ENCODE peak calls at places on chromosomes 1 and 21, in eight cellular contexts. C is tibial nerve, O is ovary, A is A549, Y is stomach, X is sigmoid colon, I is GM12878, H is H1. L is an unnamed sample. For H3K4me1, the result is how much of the 10 kb centered on the place peaks cover.

GRCh38 chr1:240501115-240501514 is 110.8 kb downstream of the GREM2 start:
- DNase-seq in C (no peak), O (no peak), A (peak), Y (no peak), X (no peak), I (no peak), H (no peak), L (no peak)

GRCh38 chr1:192929606-192930005 is 120.8 kb downstream of the RGS2 start:
- DNase-seq in C (no peak), O (no peak), A (no peak), Y (no peak), X (no peak), I (no peak), H (no peak), L (no peak)

GRCh38 chr1:181482521-181483083 is 715 bp upstream of the CACNA1E start:
- DNase-seq in C (no peak), O (no peak), A (peak), Y (peak), X (no peak), I (no peak), H (peak), L (peak)

GRCh38 chr1:208450958-208451357 is 206.8 kb upstream of the PLXNA2 start:
- DNase-seq in C (no peak), O (no peak), A (no peak), Y (no peak), X (peak), I (no peak), H (no peak), L (no peak)

GRCh38 chr1:38829368-38829767 is 30.2 kb downstream of the RRAGC start:
- DNase-seq in C (no peak), O (no peak), A (no peak), Y (no peak), X (no peak), I (no peak), H (no peak), L (no peak)

GRCh38 chr1:80892452-80892995 is 908.2 kb upstream of the ADGRL2 start:
- DNase-seq in C (no peak), O (peak), A (no peak), Y (no peak), X (no peak), I (no peak), H (no peak), L (no peak)

GRCh38 chr1:58211857-58212256 is 334.7 kb downstream of the OMA1 start:
- DNase-seq in C (no peak), O (no peak), A (no peak), Y (no peak), X (no peak), I (no peak), H (no peak), L (no peak)

GRCh38 chr1:43421976-43422750 is 31.6 kb downstream of the HYI start:
- DNase-seq in C (no peak), O (no peak), A (no peak), Y (no peak), X (no peak), I (no peak), H (no peak), L (no peak)

GRCh38 chr21:16193758-16194606 is 464.2 kb downstream of the USP25 start:
- DNase-seq in C (peak), O (peak), A (peak), Y (peak), X (peak), I (no peak), H (no peak), L (peak)

GRCh38 chr1:186175588-186175987 is 199.5 kb downstream of the TPR start:
- DNase-seq in C (no peak), O (no peak), A (no peak), Y (no peak), X (no peak), I (no peak), H (no peak), L (no peak)

GRCh38 chr1:192576190-192577144 is 894 bp downstream of the RGS1 start:
- DNase-seq in C (no peak), O (no peak), A (no peak), Y (no peak), X (no peak), I (no peak), H (no peak), L (no peak)

GRCh38 chr1:13899856-13900255 is 199.9 kb downstream of the PRDM2 start:
- DNase-seq in C (no peak), O (no peak), A (no peak), Y (no peak), X (no peak), I (no peak), H (no peak), L (no peak)

GRCh38 chr1:23865543-23865930 is 2.6 kb downstream of the FUCA1 start:
- DNase-seq in C (no peak), O (no peak), A (no peak), Y (peak), X (no peak), I (peak), H (no peak), L (peak)

GRCh38 chr1:224106568-224107281 is 7.2 kb upstream of the FBXO28 start:
- DNase-seq in C (no peak), O (no peak), A (peak), Y (peak), X (no peak), I (no peak), H (peak), L (peak)

GRCh38 chr1:156755527-156755950 is 4.1 kb upstream of the HDGF start:
- DNase-seq in C (no peak), O (no peak), A (no peak), Y (no peak), X (no peak), I (no peak), H (no peak), L (no peak)

GRCh38 chr1:180912211-180912800 is 391 bp upstream of the KIAA1614 start:
- DNase-seq in C (no peak), O (peak), A (no peak), Y (no peak), X (peak), I (no peak), H (peak), L (no peak)

GRCh38 chr1:25099343-25099951 is 132.9 kb downstream of the SYF2 start:
- DNase-seq in C (no peak), O (no peak), A (no peak), Y (no peak), X (no peak), I (no peak), H (no peak), L (peak)

GRCh38 chr1:21647431-21648373 is 21.5 kb downstream of the RAP1GAP start:
- DNase-seq in C (no peak), O (no peak), A (peak), Y (no peak), X (no peak), I (no peak), H (peak), L (peak)

GRCh38 chr1:39850606-39851216 is 32.6 kb downstream of the TRIT1 start:
- DNase-seq in C (no peak), O (no peak), A (no peak), Y (no peak), X (no peak), I (no peak), H (no peak), L (no peak)

GRCh38 chr1:21520899-21521716 is 11.9 kb downstream of the ALPL start:
- DNase-seq in C (no peak), O (no peak), A (no peak), Y (no peak), X (no peak), I (no peak), H (no peak), L (no peak)

GRCh38 chr1:15017105-15017504 is 136.4 kb upstream of the TMEM51 start:
- DNase-seq in C (no peak), O (no peak), A (no peak), Y (no peak), X (no peak), I (no peak), H (no peak), L (no peak)

GRCh38 chr1:20723537-20724363 is 5.9 kb upstream of the KIF17 start:
- DNase-seq in C (peak), O (peak), A (no peak), Y (no peak), X (peak), I (no peak), H (no peak), L (peak)

GRCh38 chr1:47578026-47578861 is 140.4 kb downstream of the FOXD2 start:
- DNase-seq in C (peak), O (no peak), A (no peak), Y (no peak), X (peak), I (no peak), H (no peak), L (peak)

GRCh38 chr21:42626171-42626570 is 27.2 kb upstream of the PDE9A start:
- DNase-seq in C (no peak), O (no peak), A (no peak), Y (no peak), X (peak), I (no peak), H (no peak), L (no peak)

GRCh38 chr1:219298581-219299148 is 125.0 kb downstream of the LYPLAL1 start:
- DNase-seq in C (no peak), O (no peak), A (no peak), Y (no peak), X (peak), I (no peak), H (no peak), L (no peak)

GRCh38 chr21:33256019-33256418 is 10.1 kb upstream of the IL10RB start:
- DNase-seq in C (no peak), O (no peak), A (no peak), Y (no peak), X (no peak), I (no peak), H (no peak), L (no peak)

GRCh38 chr1:20430355-20431290 is 55.4 kb downstream of the CAMK2N1 start:
- DNase-seq in C (no peak), O (no peak), A (peak), Y (no peak), X (no peak), I (no peak), H (peak), L (peak)

GRCh38 chr1:179876289-179876715 is 1.3 kb downstream of the TOR1AIP2 start:
- DNase-seq in C (no peak), O (no peak), A (peak), Y (no peak), X (no peak), I (no peak), H (no peak), L (peak)

GRCh38 chr1:178941849-178942248 is 71.0 kb upstream of the ANGPTL1 start:
- DNase-seq in C (no peak), O (no peak), A (no peak), Y (no peak), X (no peak), I (no peak), H (peak), L (no peak)

GRCh38 chr1:202505356-202505755 is 156.9 kb downstream of the PPP1R12B start:
- DNase-seq in C (no peak), O (peak), A (no peak), Y (no peak), X (no peak), I (no peak), H (no peak), L (no peak)

GRCh38 chr1:246583448-246584185 is 17.4 kb downstream of the CNST start:
- DNase-seq in C (no peak), O (peak), A (peak), Y (peak), X (no peak), I (no peak), H (no peak), L (peak)

GRCh38 chr21:25568230-25568629 is 39.1 kb downstream of the MRPL39 start:
- DNase-seq in C (no peak), O (peak), A (no peak), Y (no peak), X (peak), I (no peak), H (no peak), L (peak)

GRCh38 chr1:64550505-64550904 is 80.6 kb downstream of the CACHD1 start:
- DNase-seq in C (no peak), O (no peak), A (no peak), Y (no peak), X (no peak), I (no peak), H (no peak), L (no peak)

GRCh38 chr1:48093696-48094518 is 96.7 kb upstream of the TRABD2B start:
- DNase-seq in C (no peak), O (no peak), A (peak), Y (peak), X (no peak), I (no peak), H (peak), L (peak)

GRCh38 chr1:84505167-84506001 is 802 bp upstream of the SPATA1 start:
- DNase-seq in C (no peak), O (no peak), A (no peak), Y (no peak), X (peak), I (no peak), H (no peak), L (peak)

GRCh38 chr1:29686012-29686930 is 449.9 kb downstream of the PTPRU start:
- DNase-seq in C (no peak), O (no peak), A (no peak), Y (no peak), X (peak), I (no peak), H (no peak), L (no peak)

GRCh38 chr1:150922519-150922975 is 3.6 kb upstream of the SETDB1 start:
- DNase-seq in C (peak), O (peak), A (peak), Y (peak), X (peak), I (peak), H (peak), L (peak)

GRCh38 chr21:20570824-20571232 is 427.4 kb upstream of the NCAM2 start:
- DNase-seq in C (no peak), O (no peak), A (no peak), Y (no peak), X (no peak), I (no peak), H (peak), L (no peak)

GRCh38 chr1:221699582-221700519 is 42.0 kb downstream of the DUSP10 start:
- DNase-seq in C (no peak), O (no peak), A (no peak), Y (no peak), X (no peak), I (no peak), H (no peak), L (no peak)

GRCh38 chr1:153881764-153882163 is 41.0 kb downstream of the GATAD2B start:
- DNase-seq in C (no peak), O (peak), A (no peak), Y (no peak), X (no peak), I (no peak), H (no peak), L (no peak)

GRCh38 chr1:153880024-153880423 is 42.7 kb downstream of the GATAD2B start:
- DNase-seq in C (no peak), O (no peak), A (no peak), Y (no peak), X (no peak), I (no peak), H (no peak), L (no peak)

GRCh38 chr1:153882296-153882912 is 40.4 kb downstream of the GATAD2B start:
- DNase-seq in C (no peak), O (no peak), A (no peak), Y (no peak), X (no peak), I (no peak), H (no peak), L (no peak)

GRCh38 chr1:153883223-153883622 is 39.5 kb downstream of the GATAD2B start:
- DNase-seq in C (no peak), O (no peak), A (no peak), Y (no peak), X (no peak), I (no peak), H (no peak), L (no peak)

GRCh38 chr1:153880962-153881361 is 41.8 kb downstream of the GATAD2B start:
- DNase-seq in C (peak), O (peak), A (peak), Y (peak), X (peak), I (no peak), H (no peak), L (peak)
- H3K4me3 ChIP-seq in C (no peak), O (no peak), A (no peak), Y (no peak), X (no peak), I (no peak), H (no peak), L (no peak)

GRCh38 chr1:71298633-71299032 is 217.8 kb upstream of the ZRANB2 start:
- DNase-seq in C (peak), O (no peak), A (no peak), Y (no peak), X (peak), I (no peak), H (no peak), L (no peak)
- TF ChIP-seq EP300 in C (no peak), O (no peak), A (no peak), Y (no peak), X (no peak), I (no peak), H (no peak), L (no peak)

GRCh38 chr1:59389847-59390246 is 93.0 kb downstream of the FGGY start:
- DNase-seq in C (no peak), O (no peak), A (no peak), Y (no peak), X (no peak), I (no peak), H (no peak), L (no peak)

GRCh38 chr1:59390307-59390706 is 93.4 kb downstream of the FGGY start:
- DNase-seq in C (no peak), O (no peak), A (no peak), Y (no peak), X (no peak), I (no peak), H (no peak), L (no peak)

GRCh38 chr1:59394706-59395417 is 98.0 kb downstream of the FGGY start:
- DNase-seq in C (no peak), O (no peak), A (no peak), Y (no peak), X (no peak), I (no peak), H (no peak), L (no peak)

GRCh38 chr1:59393211-59394180 is 96.6 kb downstream of the FGGY start:
- DNase-seq in C (peak), O (peak), A (no peak), Y (peak), X (peak), I (no peak), H (no peak), L (peak)

DNA sequence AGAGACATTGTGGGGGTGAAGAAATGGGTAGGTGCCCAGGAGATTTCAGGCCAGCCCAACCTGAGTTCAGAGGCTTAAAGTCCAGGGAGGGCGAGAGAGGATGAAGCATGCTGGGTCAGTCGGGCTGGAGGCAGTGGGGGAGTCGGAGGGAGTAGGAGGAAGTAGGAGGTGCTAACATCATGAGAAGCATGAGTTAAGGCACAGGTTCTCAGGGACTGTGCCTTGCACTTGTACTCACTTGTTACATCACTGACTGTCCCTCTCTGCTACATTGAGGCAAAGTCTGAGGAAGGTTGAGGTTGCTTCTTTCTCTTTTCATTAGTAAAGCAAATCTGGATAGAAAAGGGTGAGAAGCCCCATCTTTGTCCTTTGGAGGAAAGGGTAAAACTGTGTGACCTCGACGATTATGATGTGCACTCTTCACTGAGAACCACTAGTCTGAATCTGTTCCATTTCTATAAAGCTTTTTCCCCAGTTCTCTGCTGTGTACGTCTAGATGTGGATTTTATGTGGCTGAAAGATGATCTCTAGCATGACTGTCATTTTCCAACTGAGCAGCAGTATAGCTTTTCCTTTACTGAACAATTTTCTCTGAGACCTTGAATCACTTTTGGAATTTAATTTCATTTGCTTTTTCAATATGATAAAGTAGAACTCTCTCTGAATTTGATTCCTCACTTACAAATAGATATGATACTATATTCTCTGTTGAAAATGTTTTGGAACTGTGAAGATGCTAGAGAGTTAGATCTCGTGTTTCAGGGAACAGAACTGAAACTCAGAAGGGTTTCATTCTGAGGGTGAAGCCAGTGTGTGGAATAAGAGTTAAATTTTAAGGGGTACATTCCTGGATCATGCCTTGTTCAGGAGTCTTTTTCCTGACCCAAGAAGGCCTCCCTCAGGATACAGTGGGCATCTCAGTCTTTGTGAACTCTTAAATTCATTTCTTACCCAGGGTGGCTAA is 94.6 kb downstream of the FGGY start:
- DNase-seq in C (no peak), O (no peak), A (no peak), Y (no peak), X (no peak), I (no peak), H (no peak), L (no peak)
- H3K4me1 ChIP-seq in C (under half), O (under half), A (under half), Y (under half), X (under half), I (under half), H (under half), L (under half)

GRCh38 chr1:52919051-52919719 is 2.4 kb downstream of the ECHDC2 start:
- DNase-seq in C (no peak), O (no peak), A (no peak), Y (no peak), X (no peak), I (no peak), H (no peak), L (no peak)

GRCh38 chr1:52916241-52916975 is 5.1 kb downstream of the ECHDC2 start:
- DNase-seq in C (no peak), O (no peak), A (no peak), Y (no peak), X (no peak), I (no peak), H (no peak), L (no peak)

GRCh38 chr1:52918201-52918600 is 3.3 kb downstream of the ECHDC2 start:
- DNase-seq in C (no peak), O (no peak), A (no peak), Y (no peak), X (no peak), I (no peak), H (no peak), L (no peak)

GRCh38 chr1:52917156-52917555 is 4.4 kb downstream of the ECHDC2 start:
- DNase-seq in C (no peak), O (peak), A (no peak), Y (no peak), X (peak), I (no peak), H (no peak), L (no peak)

GRCh38 chr1:52917591-52917990 is 3.9 kb downstream of the ECHDC2 start:
- DNase-seq in C (no peak), O (no peak), A (no peak), Y (no peak), X (no peak), I (no peak), H (no peak), L (no peak)
- H3K4me3 ChIP-seq in C (no peak), O (no peak), A (no peak), Y (no peak), X (no peak), I (no peak), H (no peak), L (no peak)

DNA sequence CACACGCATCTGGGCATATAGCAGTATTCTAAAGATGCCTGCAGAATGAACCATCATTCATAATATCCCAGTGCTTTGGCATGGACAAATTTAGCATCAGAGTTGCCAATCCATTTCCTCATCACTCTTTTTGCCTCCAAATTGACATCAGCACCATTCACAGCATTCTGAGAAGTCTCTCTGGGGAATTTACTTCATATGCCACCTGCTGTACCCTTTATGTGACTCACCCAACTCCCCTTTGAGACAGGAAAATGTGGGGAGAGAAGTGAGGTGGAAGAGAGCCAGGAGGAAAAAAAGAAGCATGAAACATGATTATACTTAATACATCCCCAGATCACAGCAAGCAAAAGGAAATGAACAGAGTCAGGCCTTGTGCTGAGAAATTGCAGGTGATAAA is 37.4 kb downstream of the RAB3B start:
- DNase-seq in C (no peak), O (no peak), A (no peak), Y (no peak), X (no peak), I (peak), H (no peak), L (no peak)
- TF ChIP-seq EP300 in C (no peak), O (no peak), A (no peak), Y (no peak), X (no peak), I (no peak), H (no peak), L (no peak)

GRCh38 chr1:204406621-204407020 is 5.0 kb downstream of the PPP1R15B start:
- DNase-seq in C (no peak), O (no peak), A (no peak), Y (no peak), X (no peak), I (no peak), H (peak), L (no peak)
- H3K4me1 ChIP-seq in C (under half), O (under half), A (under half), Y (under half), X (half or more), I (under half), H (under half), L (under half)

L was measured in transverse colon.